ENCODE peak calls at places on chromosomes 2 and 18, in four cellular contexts. L is testis, H is breast epithelium, V is GM12878. S is an unnamed sample. For H3K4me1 and H3K27me3, the result is how much of the 10 kb centered on the place peaks cover.

GRCh38 chr18:6878881-6879280 is 149.4 kb downstream of the ARHGAP28 start:
- DNase-seq in L (peak), H (no peak), V (no peak), S (no peak)

GRCh38 chr18:54255141-54255540 is 14.2 kb upstream of the POLI start:
- DNase-seq in L (no peak), H (no peak), V (no peak), S (no peak)

GRCh38 chr2:169069341-169069740 is at the start of gene DHRS9:
- DNase-seq in L (no peak), H (no peak), V (no peak), S (no peak)

GRCh38 chr2:239294571-239295054 is 106.2 kb downstream of the HDAC4 start:
- DNase-seq in L (peak), H (peak), V (no peak), S (no peak)

GRCh38 chr2:33673937-33674336 is 74.8 kb upstream of the FAM98A start:
- DNase-seq in L (no peak), H (no peak), V (no peak), S (no peak)

GRCh38 chr2:106160786-106161261 is 33.3 kb downstream of the UXS1 start:
- DNase-seq in L (no peak), H (no peak), V (no peak), S (no peak)

GRCh38 chr2:105375001-105375561 is 23.8 kb downstream of the FHL2 start:
- DNase-seq in L (peak), H (no peak), V (no peak), S (no peak)

GRCh38 chr2:7612969-7613368 is 695.8 kb downstream of the RNF144A start:
- DNase-seq in L (no peak), H (no peak), V (no peak), S (no peak)

GRCh38 chr2:81991282-81991681 is 1686.7 kb upstream of the LRRTM1 start:
- DNase-seq in L (no peak), H (no peak), V (no peak), S (no peak)

GRCh38 chr18:57107141-57107832 is 39.6 kb upstream of the BOD1L2 start:
- DNase-seq in L (peak), H (no peak), V (no peak), S (no peak)

GRCh38 chr2:239203443-239204142 is 197.2 kb downstream of the HDAC4 start:
- DNase-seq in L (no peak), H (peak), V (no peak), S (no peak)

GRCh38 chr18:11859903-11860407 is 8.7 kb downstream of the CHMP1B start:
- DNase-seq in L (no peak), H (no peak), V (no peak), S (no peak)

GRCh38 chr2:16271231-16271896 is 331.0 kb downstream of the MYCN start:
- DNase-seq in L (no peak), H (no peak), V (no peak), S (peak)

GRCh38 chr2:167862296-167862695 is 385.1 kb downstream of the STK39 start:
- DNase-seq in L (no peak), H (no peak), V (no peak), S (no peak)

GRCh38 chr2:152762202-152762601 is 43.8 kb downstream of the ARL6IP6 start:
- DNase-seq in L (no peak), H (no peak), V (no peak), S (no peak)

GRCh38 chr2:150127995-150128394 is 359.5 kb downstream of the RND3 start:
- DNase-seq in L (no peak), H (no peak), V (no peak), S (no peak)

GRCh38 chr2:46487667-46488333 is 8.4 kb downstream of the TMEM247 start:
- DNase-seq in L (peak), H (no peak), V (no peak), S (no peak)

GRCh38 chr2:134104754-134105153 is 149.1 kb upstream of the MGAT5 start:
- DNase-seq in L (no peak), H (no peak), V (no peak), S (no peak)

GRCh38 chr2:112583497-112584133 is 794 bp upstream of the CHCHD5 start:
- DNase-seq in L (peak), H (no peak), V (no peak), S (no peak)

GRCh38 chr18:70419526-70419925 is 130.7 kb downstream of the SOCS6 start:
- DNase-seq in L (no peak), H (no peak), V (no peak), S (no peak)
- H3K4me1 ChIP-seq in L (under half), H (under half), V (under half), S (under half)

DNA sequence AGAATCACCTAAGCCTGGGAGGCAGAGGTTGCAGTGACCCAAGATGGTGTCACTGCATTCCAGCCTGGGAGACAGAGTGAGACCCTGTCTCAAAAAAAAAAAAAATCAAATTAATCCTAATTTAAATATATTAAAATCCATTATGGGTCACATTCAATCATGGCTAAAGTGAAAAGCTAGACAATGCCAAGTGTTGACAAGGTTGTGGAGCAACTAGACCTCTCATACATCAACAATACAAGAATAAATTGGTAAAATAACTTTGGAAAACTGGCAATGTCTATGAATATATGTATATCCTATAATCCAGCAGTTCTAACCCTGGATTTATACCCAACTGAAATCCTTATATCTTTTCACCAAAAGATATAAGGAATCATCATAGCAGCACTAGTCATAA is 23.4 kb upstream of the ATL2 start:
- DNase-seq in L (no peak), H (no peak), V (no peak), S (no peak)
- H3K27me3 ChIP-seq in L (under half), H (under half), V (under half), S (under half)

GRCh38 chr18:70295633-70296188 is 6.9 kb downstream of the SOCS6 start:
- DNase-seq in L (no peak), H (no peak), V (no peak), S (no peak)

GRCh38 chr18:70295192-70295522 is 6.3 kb downstream of the SOCS6 start:
- DNase-seq in L (no peak), H (no peak), V (no peak), S (no peak)

GRCh38 chr18:70296289-70296688 is 7.4 kb downstream of the SOCS6 start:
- DNase-seq in L (no peak), H (no peak), V (no peak), S (peak)

GRCh38 chr18:70294471-70295191 is 5.8 kb downstream of the SOCS6 start:
- DNase-seq in L (no peak), H (no peak), V (no peak), S (no peak)

GRCh38 chr18:70296781-70297180 is 7.9 kb downstream of the SOCS6 start:
- DNase-seq in L (no peak), H (no peak), V (no peak), S (no peak)
- H3K4me1 ChIP-seq in L (under half), H (under half), V (under half), S (under half)

DNA sequence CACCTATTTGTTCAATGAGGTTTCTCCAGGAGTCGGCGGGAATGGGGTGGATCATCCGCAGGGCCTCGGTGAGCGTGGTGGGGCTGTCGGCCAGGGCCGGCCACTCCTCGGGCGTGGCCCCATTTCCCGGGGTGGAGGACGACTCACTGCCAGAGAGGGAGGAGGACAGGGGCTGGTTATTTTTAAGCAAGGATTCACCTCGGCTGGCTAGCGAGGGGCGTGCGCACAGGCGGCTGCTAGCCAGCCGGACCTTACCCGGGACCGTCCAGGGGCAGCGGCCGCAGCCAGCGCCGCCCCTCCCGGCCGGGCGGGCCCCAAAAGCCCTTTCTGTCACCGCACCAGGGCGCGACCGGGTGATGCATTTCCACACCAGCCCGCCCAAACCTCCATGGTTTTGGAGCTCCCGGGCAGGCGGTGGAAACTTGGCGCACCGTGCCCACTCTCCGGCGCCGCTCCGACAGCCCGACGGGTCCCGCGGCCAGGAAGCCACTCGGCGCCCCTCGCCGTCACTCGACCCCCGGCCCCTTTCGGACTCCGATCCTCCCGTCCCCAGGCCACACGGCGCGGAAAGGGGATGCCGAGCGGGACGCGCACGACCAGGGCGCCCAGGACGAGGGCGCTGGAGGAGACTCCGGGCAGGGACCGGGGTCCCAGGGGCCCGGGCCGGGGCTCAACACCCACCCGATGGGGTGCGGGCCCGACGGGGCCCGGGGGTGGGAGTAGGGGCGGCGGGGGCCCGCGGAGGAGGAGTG is 57.2 kb downstream of the SNORC start:
- DNase-seq in L (no peak), H (no peak), V (no peak), S (no peak)
- H3K27me3 ChIP-seq in L (under half), H (under half), V (under half), S (half or more)

GRCh38 chr2:235026137-235026536 is 74.3 kb downstream of the SH3BP4 start:
- DNase-seq in L (no peak), H (no peak), V (no peak), S (no peak)
- H3K4me1 ChIP-seq in L (under half), H (under half), V (under half), S (under half)

S was measured in BE2C.